ENCODE peak calls at places on chromosomes 2 and 18, in four cellular contexts. Y is GM13976; L is neural progenitor cell; C is activated CD8-positive, alpha-beta T cell treated with anti-CD3 and anti-CD28 coated beads for 36 hours. T is an unnamed sample.

GRCh38 chr2:84958135-84959044 is 12.6 kb upstream of the KCMF1 start:
- DNase-seq in Y (no peak), L (peak), C (no peak), T (no peak)

GRCh38 chr2:71614976-71615768 is 161.8 kb downstream of the DYSF start:
- DNase-seq in Y (no peak), L (no peak), C (no peak), T (no peak)

GRCh38 chr2:231037731-231038482 is 584 bp downstream of the C2orf72 start:
- DNase-seq in Y (peak), L (peak), C (no peak), T (no peak)

GRCh38 chr2:241858206-241859016 is at the start of gene PDCD1:
- DNase-seq in Y (peak), L (no peak), C (peak), T (peak)

GRCh38 chr18:433960-434359 is 66.5 kb downstream of the COLEC12 start:
- DNase-seq in Y (no peak), L (no peak), C (no peak), T (no peak)

GRCh38 chr2:142052220-142052863 is 78.5 kb downstream of the LRP1B start:
- DNase-seq in Y (no peak), L (no peak), C (no peak), T (no peak)

GRCh38 chr2:128280901-128281321 is 37.8 kb downstream of the HS6ST1 start:
- DNase-seq in Y (no peak), L (no peak), C (no peak), T (peak)

GRCh38 chr2:43491070-43491639 is 104.7 kb downstream of the THADA start:
- DNase-seq in Y (no peak), L (no peak), C (no peak), T (no peak)

GRCh38 chr2:61759718-61760117 is 94.1 kb downstream of the FAM161A start:
- DNase-seq in Y (no peak), L (no peak), C (no peak), T (no peak)

GRCh38 chr18:59502222-59502898 is 143.3 kb upstream of the LMAN1 start:
- DNase-seq in Y (no peak), L (no peak), C (no peak), T (no peak)

GRCh38 chr2:146874260-146874658 is 970.6 kb upstream of the ACVR2A start:
- DNase-seq in Y (no peak), L (no peak), C (no peak), T (no peak)

GRCh38 chr2:31319391-31320175 is 85.6 kb downstream of the EHD3 start:
- DNase-seq in Y (no peak), L (no peak), C (peak), T (peak)

GRCh38 chr2:208000701-208001395 is 24.5 kb downstream of the PLEKHM3 start:
- DNase-seq in Y (no peak), L (no peak), C (no peak), T (no peak)

GRCh38 chr2:5360081-5360480 is 332.1 kb upstream of the SOX11 start:
- DNase-seq in Y (no peak), L (no peak), C (no peak), T (no peak)

GRCh38 chr18:8959551-8960135 is 142.9 kb upstream of the NDUFV2 start:
- DNase-seq in Y (no peak), L (peak), C (no peak), T (no peak)

GRCh38 chr18:32549248-32549842 is 78.7 kb upstream of the GAREM1 start:
- DNase-seq in Y (peak), L (peak), C (peak), T (no peak)

GRCh38 chr2:71801969-71802368 is 345.7 kb downstream of the CYP26B1 start:
- DNase-seq in Y (no peak), L (peak), C (peak), T (peak)

GRCh38 chr18:22538463-22538862 is 120.7 kb upstream of the CTAGE1 start:
- DNase-seq in Y (no peak), L (no peak), C (no peak), T (peak)

GRCh38 chr2:42959993-42960834 is 167.8 kb upstream of the HAAO start:
- DNase-seq in Y (no peak), L (no peak), C (no peak), T (no peak)

GRCh38 chr18:63073481-63073880 is 246.1 kb downstream of the BCL2 start:
- DNase-seq in Y (peak), L (no peak), C (peak), T (no peak)
- TF ChIP-seq CTCF in Y (peak), L (no peak), C (peak), T (no peak)

GRCh38 chr2:86263956-86264355 is 64.7 kb downstream of the MRPL35 start:
- DNase-seq in Y (no peak), L (no peak), C (no peak), T (no peak)
- TF ChIP-seq CTCF in Y (no peak), L (no peak), C (no peak), T (no peak)

GRCh38 chr2:176161817-176162626 is 4.9 kb downstream of the HOXD3 start:
- DNase-seq in Y (no peak), L (peak), C (no peak), T (no peak)

GRCh38 chr2:176158855-176159677 is 2.0 kb downstream of the HOXD3 start:
- DNase-seq in Y (no peak), L (peak), C (no peak), T (no peak)

GRCh38 chr2:176161041-176161785 is 4.1 kb downstream of the HOXD3 start:
- DNase-seq in Y (no peak), L (no peak), C (no peak), T (no peak)

GRCh38 chr2:176159678-176160250 is 2.7 kb downstream of the HOXD3 start:
- DNase-seq in Y (no peak), L (peak), C (no peak), T (peak)

DNA sequence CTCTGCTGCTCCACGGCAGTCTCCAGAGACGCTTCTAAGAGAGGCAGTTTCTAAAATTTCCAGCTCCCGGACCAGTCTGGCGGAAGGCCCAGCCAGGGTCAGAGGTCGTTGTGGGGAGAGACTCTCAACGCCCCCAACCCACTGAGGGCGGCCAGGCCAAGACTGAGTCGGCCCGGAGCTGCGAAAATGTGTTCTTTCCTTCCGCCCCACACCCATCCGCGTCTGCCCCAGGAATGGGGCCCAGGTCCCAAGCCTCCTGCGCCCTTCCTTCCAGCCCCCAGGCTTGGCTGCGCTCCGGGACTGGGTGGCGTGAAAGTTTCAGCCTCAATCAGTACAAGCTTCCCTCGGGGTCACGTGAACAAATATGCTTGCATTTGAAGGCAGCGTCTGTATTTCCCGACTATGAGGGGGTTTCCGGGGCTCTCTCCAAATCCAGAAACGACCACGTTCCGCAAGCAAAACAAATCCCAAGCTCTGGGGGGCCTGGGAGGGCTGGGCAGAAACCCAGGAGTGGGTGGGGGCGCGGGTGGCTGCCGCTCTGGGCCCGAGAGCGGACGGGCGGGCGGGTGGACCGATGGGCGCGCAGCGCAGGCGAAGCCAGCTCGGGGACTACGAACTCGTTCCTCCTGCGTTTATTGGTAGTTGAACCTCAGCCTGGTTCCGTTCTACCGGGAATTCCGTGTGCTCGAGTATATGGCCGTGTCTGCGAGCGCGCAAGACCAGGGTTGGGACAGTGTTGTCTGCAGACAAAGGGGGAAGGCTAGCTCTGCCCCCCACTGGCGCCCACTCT is 3.3 kb downstream of the HOXD3 start:
- DNase-seq in Y (no peak), L (no peak), C (no peak), T (no peak)
- TF ChIP-seq CTCF in Y (no peak), L (no peak), C (no peak), T (no peak)

DNA sequence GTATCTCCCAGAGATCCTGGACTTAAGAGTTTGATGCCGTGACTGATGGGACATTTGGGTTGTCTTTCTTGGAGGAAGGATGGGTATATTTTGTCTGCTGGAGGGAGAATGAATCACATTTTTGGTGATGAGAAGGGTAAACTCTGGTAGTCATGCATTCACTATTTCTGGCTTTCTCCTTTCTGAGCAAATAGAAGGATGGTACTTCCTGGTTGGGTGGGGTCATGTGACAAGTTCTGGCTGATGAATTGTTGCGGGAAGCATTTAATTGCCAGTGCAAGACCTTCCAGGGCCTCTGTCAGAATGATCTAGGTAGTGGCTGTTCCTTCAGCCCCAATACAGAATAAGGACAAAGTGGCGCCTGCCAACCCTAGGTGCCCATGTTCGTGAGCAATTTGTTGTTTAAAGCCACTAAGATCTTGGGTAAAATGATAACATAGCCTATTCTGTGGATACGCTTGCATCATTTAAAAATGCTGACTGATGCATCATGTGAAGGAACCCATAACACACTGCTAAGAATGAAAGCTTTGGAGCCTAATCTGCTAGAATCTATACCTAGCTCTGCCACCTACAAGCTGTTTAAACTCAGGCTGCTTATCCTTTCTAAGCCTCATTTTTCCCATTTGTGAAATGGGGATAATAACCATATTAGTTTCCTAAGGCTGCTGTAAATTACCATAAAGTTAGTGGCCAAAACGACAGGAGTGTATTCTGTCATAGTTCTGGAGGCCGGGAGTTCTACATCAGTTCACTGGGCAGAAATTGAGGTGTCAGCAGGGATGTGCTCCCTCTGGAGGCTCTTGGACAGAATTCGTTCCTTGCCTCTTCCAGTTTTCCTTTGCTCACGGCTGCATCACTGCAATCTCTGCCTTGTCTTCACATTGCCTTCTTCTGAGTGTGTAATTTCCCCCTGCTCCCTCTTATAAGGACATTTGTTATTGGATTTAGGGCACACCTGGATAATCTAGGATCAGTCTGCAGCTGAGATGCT is 281.3 kb downstream of the AGPS start:
- DNase-seq in Y (no peak), L (no peak), C (no peak), T (no peak)
- TF ChIP-seq CTCF in Y (no peak), L (peak), C (no peak), T (no peak)

DNA sequence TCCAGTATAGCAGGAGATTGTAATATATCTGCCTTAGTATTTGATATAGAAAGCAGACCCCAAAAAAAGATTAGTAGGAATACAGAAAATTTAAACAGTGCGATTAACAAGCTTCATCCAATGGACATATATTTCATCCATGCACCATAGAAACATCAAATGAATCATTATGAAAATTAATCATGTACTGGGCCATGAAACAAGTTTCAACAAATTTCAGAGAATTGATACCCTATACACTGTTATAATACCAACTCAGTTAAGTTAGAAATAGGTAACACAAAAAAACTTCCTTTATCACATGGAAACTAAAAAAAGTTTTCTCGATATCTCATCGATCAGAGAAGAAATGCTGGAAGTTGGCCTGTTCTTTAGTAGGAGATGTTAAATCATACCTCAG is 192.1 kb upstream of the STON1 start:
- DNase-seq in Y (no peak), L (no peak), C (no peak), T (no peak)
- TF ChIP-seq CTCF in Y (no peak), L (no peak), C (no peak), T (no peak)

GRCh38 chr2:79723830-79724229 is 211.0 kb downstream of the CTNNA2 start:
- DNase-seq in Y (no peak), L (no peak), C (no peak), T (no peak)
- TF ChIP-seq CTCF in Y (no peak), L (no peak), C (no peak), T (no peak)

GRCh38 chr2:16315911-16316310 is 349.7 kb downstream of the CYRIA start:
- DNase-seq in Y (no peak), L (no peak), C (no peak), T (no peak)
- TF ChIP-seq CTCF in Y (no peak), L (no peak), C (no peak), T (no peak)

GRCh38 chr18:52216104-52216503 is 123.9 kb upstream of the DCC start:
- DNase-seq in Y (no peak), L (no peak), C (no peak), T (no peak)

GRCh38 chr18:52220062-52220591 is 119.9 kb upstream of the DCC start:
- DNase-seq in Y (no peak), L (no peak), C (no peak), T (no peak)

GRCh38 chr18:52216686-52217085 is 123.3 kb upstream of the DCC start:
- DNase-seq in Y (no peak), L (no peak), C (no peak), T (no peak)

GRCh38 chr18:52222211-52222610 is 117.8 kb upstream of the DCC start:
- DNase-seq in Y (no peak), L (peak), C (no peak), T (no peak)

DNA sequence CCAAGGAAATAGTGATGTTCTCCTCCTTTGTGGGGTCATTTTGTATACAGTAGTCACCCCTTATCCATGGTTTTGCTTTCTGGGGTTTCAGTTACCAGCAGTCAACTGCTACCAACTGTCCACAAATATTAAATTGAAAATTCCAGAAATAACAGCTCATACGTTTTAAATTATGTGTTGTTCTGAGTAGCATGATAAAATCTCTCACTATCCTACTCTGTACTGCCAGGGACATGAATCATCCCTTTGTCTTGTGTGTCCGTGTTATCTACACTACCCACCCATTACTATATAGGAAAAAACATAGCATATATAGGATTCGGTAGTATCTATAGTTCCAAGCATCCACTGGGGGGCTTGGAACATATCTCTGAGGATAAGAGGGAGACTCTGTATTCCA is 120.9 kb upstream of the DCC start:
- DNase-seq in Y (no peak), L (no peak), C (no peak), T (no peak)
- TF ChIP-seq CTCF in Y (no peak), L (no peak), C (no peak), T (no peak)

GRCh38 chr18:11859903-11860407 is 8.7 kb downstream of the CHMP1B start:
- DNase-seq in Y (no peak), L (no peak), C (peak), T (no peak)
- TF ChIP-seq CTCF in Y (no peak), L (no peak), C (no peak), T (no peak)

GRCh38 chr2:8604262-8604661 is 77.6 kb upstream of the ID2 start:
- DNase-seq in Y (no peak), L (no peak), C (no peak), T (no peak)
- TF ChIP-seq CTCF in Y (no peak), L (no peak), C (no peak), T (no peak)

T was measured in suprapubic skin.